ENCODE peak calls at places on chromosomes 6 and 20, in nine cellular contexts. O is Peyer's patch; E is IMR-90; Y is colonic mucosa; Q is cardiac muscle cell; A is adipocyte; C is CD4-positive, CD25-positive, alpha-beta regulatory T cell; X is psoas muscle; H is heart right ventricle. K is an unnamed sample.
A peak's percentile ranks its signal among the peaks of the same experiment; 100 is the strongest.

GRCh38 chr6:33313105-33313708 is 671 bp downstream of the TAPBP start:
- DNase-seq in O (peak; percentile 74), E (peak; percentile 31), Y (no peak), Q (peak; percentile 29), A (peak; percentile 60), C (no peak), X (peak; percentile 53), H (peak; percentile 58), K (peak; percentile 39)

GRCh38 chr6:111551521-111552231 is 54.0 kb downstream of the TRAF3IP2 start:
- DNase-seq in O (no peak), E (no peak), Y (peak; percentile 82), Q (no peak), A (peak; percentile 53), C (no peak), X (no peak), H (no peak), K (peak; percentile 24)

GRCh38 chr6:7110092-7110792 is 2.5 kb downstream of the RREB1 start:
- DNase-seq in O (no peak), E (no peak), Y (no peak), Q (no peak), A (no peak), C (no peak), X (no peak), H (no peak), K (no peak)

GRCh38 chr6:128327890-128328289 is 192.5 kb downstream of the PTPRK start:
- DNase-seq in O (no peak), E (peak; percentile 16), Y (no peak), Q (peak; percentile 60), A (peak; percentile 43), C (no peak), X (no peak), H (no peak), K (peak; percentile 25)

GRCh38 chr20:45995213-45996097 is 13.3 kb upstream of the MMP9 start:
- DNase-seq in O (peak; percentile 5), E (no peak), Y (no peak), Q (no peak), A (no peak), C (no peak), X (no peak), H (no peak), K (no peak)

GRCh38 chr6:43845646-43846045 is 75.6 kb downstream of the VEGFA start:
- DNase-seq in O (no peak), E (no peak), Y (no peak), Q (no peak), A (no peak), C (no peak), X (no peak), H (no peak), K (no peak)

GRCh38 chr6:110885526-110885925 is 10.9 kb downstream of the AMD1 start:
- DNase-seq in O (no peak), E (no peak), Y (no peak), Q (no peak), A (no peak), C (no peak), X (no peak), H (no peak), K (no peak)

GRCh38 chr20:16490696-16491095 is 82.6 kb downstream of the KIF16B start:
- DNase-seq in O (no peak), E (no peak), Y (no peak), Q (no peak), A (no peak), C (no peak), X (no peak), H (no peak), K (no peak)

GRCh38 chr20:38963745-38964144 is 1.6 kb downstream of the DHX35 start:
- DNase-seq in O (no peak), E (no peak), Y (no peak), Q (no peak), A (no peak), C (no peak), X (no peak), H (no peak), K (no peak)

GRCh38 chr20:5061209-5061608 is 58.5 kb downstream of the PCNA start:
- DNase-seq in O (no peak), E (peak; percentile 48), Y (no peak), Q (no peak), A (no peak), C (no peak), X (no peak), H (no peak), K (no peak)

GRCh38 chr6:50410577-50410976 is 302.7 kb upstream of the TFAP2D start:
- DNase-seq in O (no peak), E (no peak), Y (no peak), Q (no peak), A (no peak), C (no peak), X (no peak), H (no peak), K (no peak)

GRCh38 chr6:89297695-89298351 is 17.3 kb downstream of the GABRR2 start:
- DNase-seq in O (no peak), E (peak; percentile 99), Y (no peak), Q (peak; percentile 97), A (peak; percentile 81), C (peak; percentile 40), X (peak; percentile 73), H (peak; percentile 82), K (no peak)

GRCh38 chr6:129104131-129104530 is 221.2 kb downstream of the LAMA2 start:
- DNase-seq in O (no peak), E (peak; percentile 71), Y (no peak), Q (peak; percentile 87), A (peak; percentile 69), C (no peak), X (no peak), H (no peak), K (no peak)

GRCh38 chr6:139262519-139263300 is 29.1 kb downstream of the TXLNB start:
- DNase-seq in O (no peak), E (peak; percentile 50), Y (no peak), Q (no peak), A (no peak), C (no peak), X (no peak), H (no peak), K (no peak)

GRCh38 chr6:100260584-100260983 is 204.1 kb downstream of the SIM1 start:
- DNase-seq in O (no peak), E (peak; percentile 6), Y (no peak), Q (peak; percentile 22), A (no peak), C (no peak), X (no peak), H (no peak), K (no peak)

GRCh38 chr6:146913842-146914562 is 290.2 kb upstream of the STXBP5 start:
- DNase-seq in O (no peak), E (peak; percentile 99), Y (peak; percentile 34), Q (peak; percentile 99), A (peak; percentile 97), C (no peak), X (peak; percentile 64), H (peak; percentile 51), K (peak; percentile 82)

GRCh38 chr6:24451581-24452041 is 37.8 kb downstream of the GPLD1 start:
- DNase-seq in O (no peak), E (no peak), Y (no peak), Q (no peak), A (no peak), C (no peak), X (no peak), H (no peak), K (peak; percentile 22)

GRCh38 chr20:38073307-38074010 is 39.9 kb downstream of the RPRD1B start:
- DNase-seq in O (no peak), E (peak; percentile 98), Y (peak; percentile 74), Q (peak; percentile 98), A (peak; percentile 95), C (no peak), X (peak; percentile 58), H (peak; percentile 85), K (no peak)

GRCh38 chr6:53898026-53898795 is 103.4 kb downstream of the LRRC1 start:
- DNase-seq in O (no peak), E (peak; percentile 84), Y (no peak), Q (no peak), A (no peak), C (no peak), X (no peak), H (no peak), K (no peak)
- H3K27me3 ChIP-seq in O (no peaks in the 10 kb centered on the region), E (no peaks in the 10 kb centered on the region), Y (no peaks in the 10 kb centered on the region), Q (no peaks in the 10 kb centered on the region), A (no peaks in the 10 kb centered on the region), C (no peaks in the 10 kb centered on the region), X (no peaks in the 10 kb centered on the region), H (no peaks in the 10 kb centered on the region), K (no peaks in the 10 kb centered on the region)

GRCh38 chr20:57320358-57320757 is 9.2 kb upstream of the SPO11 start:
- DNase-seq in O (no peak), E (no peak), Y (no peak), Q (no peak), A (no peak), C (no peak), X (no peak), H (no peak), K (no peak)

GRCh38 chr20:57319584-57319983 is 10.0 kb upstream of the SPO11 start:
- DNase-seq in O (no peak), E (no peak), Y (no peak), Q (no peak), A (no peak), C (no peak), X (no peak), H (no peak), K (no peak)

GRCh38 chr20:57323034-57323433 is 6.6 kb upstream of the SPO11 start:
- DNase-seq in O (no peak), E (no peak), Y (peak; percentile 41), Q (peak; percentile 37), A (peak; percentile 26), C (no peak), X (peak; percentile 37), H (no peak), K (no peak)

GRCh38 chr20:57322476-57322875 is 7.1 kb upstream of the SPO11 start:
- DNase-seq in O (no peak), E (no peak), Y (peak; percentile 10), Q (no peak), A (no peak), C (no peak), X (no peak), H (no peak), K (no peak)

DNA sequence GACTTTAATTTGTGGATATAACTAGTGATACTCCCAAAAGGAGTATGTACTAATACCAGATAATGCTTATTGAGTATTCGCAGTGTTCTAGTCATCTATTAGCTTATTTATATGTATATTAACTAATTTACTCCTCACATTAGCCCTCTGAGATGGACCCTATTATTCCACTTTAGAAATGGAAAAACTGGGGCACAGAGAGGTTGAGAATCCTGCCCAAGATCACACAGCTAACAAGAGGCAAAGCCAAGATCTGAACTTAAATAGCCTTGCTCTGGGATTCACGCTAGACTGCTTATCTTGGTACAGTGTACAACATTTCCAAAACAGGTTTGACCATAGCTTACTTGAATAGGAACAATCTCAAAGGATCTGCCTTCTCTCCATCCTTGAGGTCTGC is 8.5 kb upstream of the SPO11 start:
- DNase-seq in O (no peak), E (no peak), Y (no peak), Q (no peak), A (no peak), C (no peak), X (no peak), H (no peak), K (no peak)
- H3K4me1 ChIP-seq in O (no peaks in the 10 kb centered on the region), E (no peaks in the 10 kb centered on the region), Y (no peaks in the 10 kb centered on the region), Q (no peaks in the 10 kb centered on the region), A (peaks cover 7% of the 10 kb centered on the region), C (no peaks in the 10 kb centered on the region), X (no peaks in the 10 kb centered on the region), H (no peaks in the 10 kb centered on the region), K (no peaks in the 10 kb centered on the region)

GRCh38 chr6:134162932-134163331 is 110.5 kb upstream of the SLC2A12 start:
- DNase-seq in O (peak; percentile 60), E (no peak), Y (peak; percentile 29), Q (no peak), A (no peak), C (no peak), X (no peak), H (no peak), K (no peak)
- H3K27me3 ChIP-seq in O (no peaks in the 10 kb centered on the region), E (no peaks in the 10 kb centered on the region), Y (no peaks in the 10 kb centered on the region), Q (no peaks in the 10 kb centered on the region), A (no peaks in the 10 kb centered on the region), C (no peaks in the 10 kb centered on the region), X (no peaks in the 10 kb centered on the region), H (no peaks in the 10 kb centered on the region), K (no peaks in the 10 kb centered on the region)

GRCh38 chr6:56732517-56732916 is 89.8 kb upstream of the DST start:
- DNase-seq in O (no peak), E (no peak), Y (no peak), Q (no peak), A (no peak), C (no peak), X (no peak), H (no peak), K (no peak)
- H3K4me1 ChIP-seq in O (no peaks in the 10 kb centered on the region), E (peaks cover 16% of the 10 kb centered on the region), Y (no peaks in the 10 kb centered on the region), Q (peaks cover 3% of the 10 kb centered on the region), A (peaks cover 43% of the 10 kb centered on the region), C (no peaks in the 10 kb centered on the region), X (peaks cover 22% of the 10 kb centered on the region), H (peaks cover 49% of the 10 kb centered on the region), K (no peaks in the 10 kb centered on the region)

K was measured in BE2C.